ENCODE peak calls at places on chromosome 12, in five cellular contexts. Y is left lung, C is cardiac fibroblast, O is Peyer's patch, I is body of pancreas. V is an unnamed sample.
A peak's percentile ranks its signal among the peaks of the same experiment; 100 is the strongest.

GRCh38 chr12:106149096-106149784 is 10.5 kb upstream of the NUAK1 start:
- DNase-seq in Y (no peak), O (no peak), C (peak; percentile 46), I (peak; percentile 66), V (no peak)

GRCh38 chr12:29844667-29845066 is 60.9 kb upstream of the TMTC1 start:
- DNase-seq in O (no peak), Y (no peak), C (peak; percentile 10), I (no peak), V (no peak)

GRCh38 chr12:84772281-84772680 is 140.3 kb downstream of the SLC6A15 start:
- DNase-seq in C (no peak), O (no peak), I (no peak), Y (no peak), V (no peak)

GRCh38 chr12:52689936-52690335 is 9.7 kb upstream of the KRT1 start:
- DNase-seq in Y (no peak), O (no peak), C (no peak), I (no peak), V (no peak)

GRCh38 chr12:4443616-4444015 is 2.0 kb downstream of the FGF6 start:
- DNase-seq in Y (no peak), I (no peak), C (no peak), O (no peak), V (no peak)

GRCh38 chr12:65016881-65017650 is 104.0 kb downstream of the WIF1 start:
- DNase-seq in C (no peak), I (no peak), O (no peak), Y (no peak), V (no peak)

GRCh38 chr12:120709976-120710804 is at the start of gene UNC119B:
- DNase-seq in Y (peak; percentile 78), C (peak; percentile 44), I (peak; percentile 75), O (peak; percentile 68), V (no peak)

GRCh38 chr12:51320695-51321320 is 3.2 kb downstream of the BIN2 start:
- DNase-seq in O (peak; percentile 57), Y (no peak), C (peak; percentile 58), I (no peak), V (no peak)

GRCh38 chr12:21566223-21566906 is 38.3 kb downstream of the GYS2 start:
- DNase-seq in O (no peak), I (no peak), C (no peak), Y (no peak), V (no peak)

GRCh38 chr12:38921025-38921677 is 15.8 kb upstream of the CPNE8 start:
- DNase-seq in O (no peak), I (peak; percentile 69), Y (peak; percentile 39), C (peak; percentile 62), V (no peak)

GRCh38 chr12:32265461-32265860 is 133.9 kb upstream of the FGD4 start:
- DNase-seq in Y (no peak), O (no peak), I (no peak), C (no peak), V (no peak)

GRCh38 chr12:119061208-119061796 is 80.0 kb downstream of the SRRM4 start:
- DNase-seq in Y (peak; percentile 43), I (peak; percentile 86), C (peak; percentile 35), O (no peak), V (no peak)

GRCh38 chr12:24596768-24597388 is 352.0 kb downstream of the BCAT1 start:
- DNase-seq in C (peak; percentile 67), Y (no peak), I (no peak), O (no peak), V (no peak)

GRCh38 chr12:12819221-12819620 is 6.1 kb downstream of the DDX47 start:
- DNase-seq in C (no peak), O (no peak), I (no peak), Y (no peak), V (no peak)

GRCh38 chr12:46553911-46554310 is 181.3 kb upstream of the SLC38A2 start:
- DNase-seq in I (no peak), O (no peak), Y (no peak), C (peak; percentile 36), V (no peak)

GRCh38 chr12:28035483-28035882 is 63.0 kb upstream of the PTHLH start:
- DNase-seq in Y (no peak), I (no peak), O (no peak), C (peak; percentile 39), V (no peak)

GRCh38 chr12:95959107-95959506 is 16.0 kb downstream of the AMDHD1 start:
- DNase-seq in Y (no peak), C (peak; percentile 16), I (no peak), O (no peak), V (no peak)

GRCh38 chr12:109743076-109743910 is 29.7 kb downstream of the FAM222A start:
- DNase-seq in O (no peak), I (peak; percentile 3), C (no peak), Y (peak; percentile 23), V (peak; percentile 33)

GRCh38 chr12:58171914-58172313 is 230.5 kb downstream of the ATP23 start:
- DNase-seq in I (peak; percentile 50), C (peak; percentile 73), Y (no peak), O (no peak), V (no peak)

GRCh38 chr12:95396849-95397498 is 77.0 kb upstream of the METAP2 start:
- DNase-seq in O (no peak), Y (no peak), I (no peak), C (peak; percentile 26), V (no peak)

GRCh38 chr12:46049665-46050064 is 59.3 kb upstream of the SCAF11 start:
- DNase-seq in O (no peak), I (no peak), Y (no peak), C (no peak), V (no peak)

GRCh38 chr12:45615268-45615667 is 114.2 kb upstream of the ARID2 start:
- DNase-seq in C (peak; percentile 35), O (no peak), I (no peak), Y (no peak), V (no peak)

GRCh38 chr12:97005174-97005573 is 98.1 kb downstream of the NEDD1 start:
- DNase-seq in C (no peak), Y (no peak), O (no peak), I (no peak), V (no peak)

GRCh38 chr12:123115409-123116111 is 35.3 kb downstream of the PITPNM2 start:
- DNase-seq in O (peak; percentile 63), C (peak; percentile 97), Y (no peak), I (peak; percentile 19), V (no peak)

GRCh38 chr12:46557539-46558373 is 185.2 kb upstream of the SLC38A2 start:
- DNase-seq in O (no peak), Y (no peak), I (no peak), C (peak; percentile 29), V (no peak)

GRCh38 chr12:27015730-27016076 is 1.5 kb upstream of the TM7SF3 start:
- DNase-seq in C (peak; percentile 75), I (no peak), Y (no peak), O (no peak), V (no peak)

GRCh38 chr12:83573676-83574075 is 887.0 kb downstream of the TMTC2 start:
- DNase-seq in O (no peak), C (peak; percentile 4), Y (no peak), I (peak; percentile 10), V (no peak)

GRCh38 chr12:51441583-51441982 is 17.0 kb downstream of the SLC4A8 start:
- DNase-seq in O (no peak), I (no peak), C (peak; percentile 81), Y (no peak), V (no peak)

GRCh38 chr12:10095971-10096370 is 2.8 kb downstream of the CLEC1A start:
- DNase-seq in Y (no peak), I (no peak), O (no peak), C (no peak), V (no peak)

GRCh38 chr12:105617141-105617540 is 286.6 kb downstream of the C12orf75 start:
- DNase-seq in I (no peak), C (no peak), O (no peak), Y (no peak), V (no peak)

GRCh38 chr12:18750087-18750486 is 12.2 kb downstream of the CAPZA3 start:
- DNase-seq in Y (no peak), O (no peak), C (peak; percentile 54), I (no peak), V (no peak)

GRCh38 chr12:119088917-119089667 is 89.6 kb upstream of the HSPB8 start:
- DNase-seq in I (no peak), Y (no peak), O (no peak), C (no peak), V (no peak)

GRCh38 chr12:57604454-57605307 is at the start of gene DTX3:
- DNase-seq in C (peak; percentile 39), O (peak; percentile 64), Y (no peak), I (peak; percentile 70), V (no peak)

GRCh38 chr12:2168808-2169207 is 116.0 kb downstream of the CACNA1C start:
- DNase-seq in I (peak; percentile 31), Y (no peak), O (no peak), C (peak; percentile 30), V (no peak)

GRCh38 chr12:7162691-7163114 is 26.8 kb upstream of the PEX5 start:
- DNase-seq in I (peak; percentile 68), O (no peak), C (peak; percentile 15), Y (no peak), V (no peak)

DNA sequence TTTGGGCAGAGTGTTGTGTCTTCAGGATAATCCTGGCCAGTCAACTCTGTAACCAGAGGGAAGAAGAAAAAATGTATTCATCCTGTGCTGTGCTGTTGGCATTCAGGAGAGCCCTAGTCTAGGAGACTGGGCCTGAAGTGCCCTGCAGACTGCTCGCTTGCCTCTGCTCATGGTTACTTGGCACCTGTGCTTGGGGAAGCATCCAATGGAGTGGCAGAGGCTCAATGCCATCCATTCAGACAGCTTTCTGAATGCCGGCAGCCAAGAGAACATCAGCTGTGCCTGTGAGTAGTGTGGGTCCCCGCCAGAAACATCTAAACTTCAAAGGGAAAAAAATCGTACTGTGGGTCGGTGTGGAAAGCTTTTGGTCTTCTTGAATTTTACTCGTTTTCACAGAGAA is 124.2 kb downstream of the SRGAP1 start:
- DNase-seq in C (no peak), Y (no peak), I (no peak), O (no peak), V (no peak)
- TF ChIP-seq CTCF in C (no peak), Y (no peak), I (no peak), O (no peak), V (no peak)

GRCh38 chr12:93882763-93883162 is 205.6 kb downstream of the CRADD start:
- DNase-seq in I (no peak), O (no peak), C (no peak), Y (no peak), V (no peak)
- TF ChIP-seq CTCF in I (no peak), O (no peak), C (no peak), Y (no peak), V (no peak)

DNA sequence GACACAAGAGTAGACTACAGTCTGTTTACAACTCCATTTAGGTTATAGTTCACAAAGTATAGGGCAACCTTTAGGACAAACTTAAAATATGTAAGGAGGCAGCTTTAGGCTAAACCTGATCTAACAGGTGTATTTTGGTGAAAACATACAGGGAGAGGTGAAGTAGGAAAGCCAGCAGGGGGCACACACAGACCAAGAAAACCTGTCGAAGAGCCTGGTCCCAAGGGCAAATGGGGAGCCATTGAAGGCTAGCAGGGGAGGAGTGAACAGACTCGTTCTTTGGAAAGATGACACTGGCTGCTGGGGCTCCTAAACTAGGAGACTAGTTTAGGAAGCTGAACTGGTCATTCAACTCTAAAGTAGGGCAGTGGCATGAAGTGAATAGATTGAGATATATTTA is 138.8 kb upstream of the WSCD2 start:
- DNase-seq in Y (no peak), I (peak; percentile 55), C (peak; percentile 11), O (no peak), V (no peak)
- TF ChIP-seq CTCF in Y (peak; percentile 18), I (peak; percentile 40), C (no peak), O (no peak), V (peak; percentile 41)

GRCh38 chr12:108430245-108430644 is 84.8 kb upstream of the FICD start:
- DNase-seq in O (no peak), I (peak; percentile 12), C (peak; percentile 4), Y (no peak), V (no peak)
- TF ChIP-seq CTCF in O (no peak), I (no peak), C (no peak), Y (no peak), V (no peak)

V was measured in CD14-positive monocyte.